ENCODE peak calls at places on chromosomes 12 and 14, in seven cellular contexts. One of them, this sample, is unnamed.
A peak's percentile ranks its signal among the peaks of the same experiment; 100 is the strongest.

GRCh38 chr12:51229116-51229515 is 9.5 kb upstream of the DAZAP2 start:
- DNase-seq in left lobe of liver: no peak
- DNase-seq in memory B cell: no peak
- DNase-seq in nephron progenitor cell: no peak
- DNase-seq in EH: no peak
- DNase-seq in CD8-positive, alpha-beta T cell: no peak
- DNase-seq in mucosa of descending colon: no peak
- DNase-seq in this sample: no peak

GRCh38 chr12:28550757-28551381 is 360.6 kb downstream of the CCDC91 start:
- DNase-seq in nephron progenitor cell: no peak
- DNase-seq in memory B cell: no peak
- DNase-seq in left lobe of liver: no peak
- DNase-seq in CD8-positive, alpha-beta T cell: no peak
- DNase-seq in mucosa of descending colon: no peak
- DNase-seq in EH: peak; percentile 77
- DNase-seq in this sample: no peak

GRCh38 chr14:76413962-76414665 is 38.2 kb downstream of the ESRRB start:
- DNase-seq in EH: no peak
- DNase-seq in nephron progenitor cell: peak; percentile 27
- DNase-seq in CD8-positive, alpha-beta T cell: no peak
- DNase-seq in memory B cell: no peak
- DNase-seq in mucosa of descending colon: no peak
- DNase-seq in left lobe of liver: no peak
- DNase-seq in this sample: no peak

GRCh38 chr14:100406505-100407131 is 83.5 kb downstream of the SLC25A47 start:
- DNase-seq in CD8-positive, alpha-beta T cell: no peak
- DNase-seq in nephron progenitor cell: no peak
- DNase-seq in EH: peak; percentile 28
- DNase-seq in memory B cell: no peak
- DNase-seq in left lobe of liver: peak; percentile 62
- DNase-seq in mucosa of descending colon: peak; percentile 79
- DNase-seq in this sample: no peak

GRCh38 chr12:113664224-113664681 is 192.6 kb upstream of the LHX5 start:
- DNase-seq in EH: no peak
- DNase-seq in mucosa of descending colon: no peak
- DNase-seq in CD8-positive, alpha-beta T cell: no peak
- DNase-seq in left lobe of liver: no peak
- DNase-seq in memory B cell: no peak
- DNase-seq in nephron progenitor cell: no peak
- DNase-seq in this sample: no peak

GRCh38 chr12:66803972-66804371 is 125.1 kb upstream of the GRIP1 start:
- DNase-seq in EH: no peak
- DNase-seq in left lobe of liver: no peak
- DNase-seq in CD8-positive, alpha-beta T cell: no peak
- DNase-seq in mucosa of descending colon: no peak
- DNase-seq in nephron progenitor cell: peak; percentile 20
- DNase-seq in memory B cell: no peak
- DNase-seq in this sample: no peak

GRCh38 chr12:107884769-107885694 is 110.5 kb downstream of the ASCL4 start:
- DNase-seq in EH: peak; percentile 62
- DNase-seq in nephron progenitor cell: peak; percentile 60
- DNase-seq in mucosa of descending colon: peak; percentile 50
- DNase-seq in left lobe of liver: peak; percentile 54
- DNase-seq in CD8-positive, alpha-beta T cell: no peak
- DNase-seq in memory B cell: peak; percentile 63
- DNase-seq in this sample: peak; percentile 66

GRCh38 chr14:85409496-85410210 is 120.3 kb upstream of the FLRT2 start:
- DNase-seq in left lobe of liver: no peak
- DNase-seq in mucosa of descending colon: no peak
- DNase-seq in memory B cell: no peak
- DNase-seq in EH: no peak
- DNase-seq in CD8-positive, alpha-beta T cell: no peak
- DNase-seq in nephron progenitor cell: no peak
- DNase-seq in this sample: no peak

GRCh38 chr12:953776-954175 is 4.3 kb upstream of the RAD52 start:
- DNase-seq in EH: peak; percentile 78
- DNase-seq in memory B cell: no peak
- DNase-seq in nephron progenitor cell: no peak
- DNase-seq in left lobe of liver: no peak
- DNase-seq in mucosa of descending colon: no peak
- DNase-seq in CD8-positive, alpha-beta T cell: no peak
- DNase-seq in this sample: no peak

GRCh38 chr14:48944802-48945201 is 641.4 kb downstream of the RPS29 start:
- DNase-seq in CD8-positive, alpha-beta T cell: no peak
- DNase-seq in mucosa of descending colon: no peak
- DNase-seq in left lobe of liver: no peak
- DNase-seq in memory B cell: no peak
- DNase-seq in nephron progenitor cell: no peak
- DNase-seq in EH: no peak
- DNase-seq in this sample: no peak

GRCh38 chr12:91349451-91349850 is 166.8 kb upstream of the DCN start:
- DNase-seq in nephron progenitor cell: no peak
- DNase-seq in CD8-positive, alpha-beta T cell: no peak
- DNase-seq in left lobe of liver: no peak
- DNase-seq in EH: peak; percentile 68
- DNase-seq in memory B cell: no peak
- DNase-seq in mucosa of descending colon: no peak
- DNase-seq in this sample: no peak

GRCh38 chr12:4031703-4032291 is 158.6 kb upstream of the PARP11 start:
- DNase-seq in nephron progenitor cell: no peak
- DNase-seq in memory B cell: no peak
- DNase-seq in EH: peak; percentile 13
- DNase-seq in mucosa of descending colon: peak; percentile 53
- DNase-seq in left lobe of liver: no peak
- DNase-seq in CD8-positive, alpha-beta T cell: no peak
- DNase-seq in this sample: no peak

GRCh38 chr12:27331927-27332324 is 710 bp upstream of the BMAL2 start:
- DNase-seq in memory B cell: no peak
- DNase-seq in EH: peak; percentile 20
- DNase-seq in mucosa of descending colon: no peak
- DNase-seq in left lobe of liver: no peak
- DNase-seq in CD8-positive, alpha-beta T cell: no peak
- DNase-seq in nephron progenitor cell: no peak
- DNase-seq in this sample: no peak

GRCh38 chr12:31317471-31318397 is 8.2 kb downstream of the SINHCAF start:
- DNase-seq in nephron progenitor cell: no peak
- DNase-seq in mucosa of descending colon: no peak
- DNase-seq in EH: no peak
- DNase-seq in memory B cell: no peak
- DNase-seq in CD8-positive, alpha-beta T cell: no peak
- DNase-seq in left lobe of liver: no peak
- DNase-seq in this sample: no peak

GRCh38 chr12:25694072-25694471 is 141.0 kb upstream of the LMNTD1 start:
- DNase-seq in mucosa of descending colon: no peak
- DNase-seq in EH: peak; percentile 95
- DNase-seq in nephron progenitor cell: no peak
- DNase-seq in memory B cell: no peak
- DNase-seq in CD8-positive, alpha-beta T cell: no peak
- DNase-seq in left lobe of liver: no peak
- DNase-seq in this sample: peak; percentile 62

GRCh38 chr12:4421590-4422031 is 24.0 kb downstream of the FGF6 start:
- DNase-seq in mucosa of descending colon: no peak
- DNase-seq in EH: peak; percentile 41
- DNase-seq in nephron progenitor cell: peak; percentile 51
- DNase-seq in CD8-positive, alpha-beta T cell: no peak
- DNase-seq in left lobe of liver: no peak
- DNase-seq in memory B cell: peak; percentile 36
- DNase-seq in this sample: peak; percentile 29

GRCh38 chr12:114166360-114166759 is 200.2 kb upstream of the RBM19 start:
- DNase-seq in nephron progenitor cell: peak; percentile 59
- DNase-seq in CD8-positive, alpha-beta T cell: no peak
- DNase-seq in mucosa of descending colon: no peak
- DNase-seq in memory B cell: no peak
- DNase-seq in left lobe of liver: no peak
- DNase-seq in EH: peak; percentile 71
- DNase-seq in this sample: peak; percentile 47

GRCh38 chr12:106625976-106626375 is 43.2 kb downstream of the RFX4 start:
- DNase-seq in EH: no peak
- DNase-seq in nephron progenitor cell: no peak
- DNase-seq in memory B cell: no peak
- DNase-seq in CD8-positive, alpha-beta T cell: no peak
- DNase-seq in left lobe of liver: no peak
- DNase-seq in mucosa of descending colon: no peak
- DNase-seq in this sample: no peak

GRCh38 chr14:100059433-100059781 is 5.8 kb upstream of the EVL start:
- DNase-seq in EH: no peak
- DNase-seq in CD8-positive, alpha-beta T cell: no peak
- DNase-seq in memory B cell: no peak
- DNase-seq in mucosa of descending colon: no peak
- DNase-seq in left lobe of liver: no peak
- DNase-seq in nephron progenitor cell: no peak
- DNase-seq in this sample: no peak

GRCh38 chr12:674272-674781 is 11.1 kb upstream of the NINJ2 start:
- DNase-seq in nephron progenitor cell: no peak
- DNase-seq in left lobe of liver: no peak
- DNase-seq in EH: no peak
- DNase-seq in mucosa of descending colon: no peak
- DNase-seq in memory B cell: peak; percentile 44
- DNase-seq in CD8-positive, alpha-beta T cell: peak; percentile 36
- DNase-seq in this sample: no peak

GRCh38 chr12:2011641-2012607 is 7.7 kb upstream of the DCP1B start:
- DNase-seq in left lobe of liver: peak; percentile 72
- DNase-seq in EH: no peak
- DNase-seq in CD8-positive, alpha-beta T cell: no peak
- DNase-seq in mucosa of descending colon: no peak
- DNase-seq in nephron progenitor cell: no peak
- DNase-seq in memory B cell: no peak
- DNase-seq in this sample: no peak

GRCh38 chr14:34501997-34502396 is 37.5 kb downstream of the EAPP start:
- DNase-seq in mucosa of descending colon: no peak
- DNase-seq in CD8-positive, alpha-beta T cell: no peak
- DNase-seq in nephron progenitor cell: no peak
- DNase-seq in EH: peak; percentile 32
- DNase-seq in memory B cell: no peak
- DNase-seq in left lobe of liver: no peak
- DNase-seq in this sample: no peak

GRCh38 chr14:77355811-77356210 is 21.1 kb downstream of the TMED8 start:
- DNase-seq in mucosa of descending colon: no peak
- DNase-seq in EH: no peak
- DNase-seq in left lobe of liver: no peak
- DNase-seq in CD8-positive, alpha-beta T cell: no peak
- DNase-seq in memory B cell: no peak
- DNase-seq in nephron progenitor cell: no peak
- DNase-seq in this sample: no peak

GRCh38 chr12:48857278-48857994 is 5.5 kb upstream of the DDX23 start:
- DNase-seq in left lobe of liver: no peak
- DNase-seq in nephron progenitor cell: no peak
- DNase-seq in EH: no peak
- DNase-seq in CD8-positive, alpha-beta T cell: no peak
- DNase-seq in mucosa of descending colon: no peak
- DNase-seq in memory B cell: peak; percentile 32
- DNase-seq in this sample: no peak

GRCh38 chr12:55696141-55696540 is 11.6 kb downstream of the ITGA7 start:
- DNase-seq in nephron progenitor cell: no peak
- DNase-seq in left lobe of liver: no peak
- DNase-seq in memory B cell: no peak
- DNase-seq in EH: no peak
- DNase-seq in CD8-positive, alpha-beta T cell: no peak
- DNase-seq in mucosa of descending colon: peak; percentile 16
- DNase-seq in this sample: no peak

GRCh38 chr12:1844223-1844622 is 23.9 kb downstream of the LRTM2 start:
- DNase-seq in nephron progenitor cell: no peak
- DNase-seq in EH: no peak
- DNase-seq in mucosa of descending colon: no peak
- DNase-seq in memory B cell: no peak
- DNase-seq in left lobe of liver: peak; percentile 33
- DNase-seq in CD8-positive, alpha-beta T cell: no peak
- DNase-seq in this sample: no peak

GRCh38 chr14:105347587-105347968 is 33.0 kb downstream of the PACS2 start:
- DNase-seq in left lobe of liver: no peak
- DNase-seq in EH: no peak
- DNase-seq in memory B cell: no peak
- DNase-seq in CD8-positive, alpha-beta T cell: no peak
- DNase-seq in nephron progenitor cell: no peak
- DNase-seq in mucosa of descending colon: no peak
- DNase-seq in this sample: no peak

GRCh38 chr14:24368562-24369252 is 723 bp downstream of the NFATC4 start:
- DNase-seq in EH: peak; percentile 83
- DNase-seq in mucosa of descending colon: peak; percentile 65
- DNase-seq in memory B cell: peak; percentile 21
- DNase-seq in CD8-positive, alpha-beta T cell: peak; percentile 15
- DNase-seq in left lobe of liver: no peak
- DNase-seq in nephron progenitor cell: peak; percentile 79
- DNase-seq in this sample: peak; percentile 82

GRCh38 chr12:98701166-98701565 is 56.1 kb downstream of the APAF1 start:
- DNase-seq in CD8-positive, alpha-beta T cell: no peak
- DNase-seq in memory B cell: no peak
- DNase-seq in nephron progenitor cell: no peak
- DNase-seq in EH: no peak
- DNase-seq in mucosa of descending colon: no peak
- DNase-seq in left lobe of liver: no peak
- DNase-seq in this sample: no peak

GRCh38 chr14:69612014-69612758 is 790 bp downstream of the SUSD6 start:
- DNase-seq in left lobe of liver: peak; percentile 52
- DNase-seq in mucosa of descending colon: peak; percentile 70
- DNase-seq in EH: peak; percentile 48
- DNase-seq in nephron progenitor cell: no peak
- DNase-seq in memory B cell: no peak
- DNase-seq in CD8-positive, alpha-beta T cell: no peak
- DNase-seq in this sample: peak; percentile 43

GRCh38 chr12:20210795-20211194 is 157.5 kb upstream of the PDE3A start:
- DNase-seq in CD8-positive, alpha-beta T cell: no peak
- DNase-seq in mucosa of descending colon: no peak
- DNase-seq in left lobe of liver: no peak
- DNase-seq in EH: no peak
- DNase-seq in memory B cell: no peak
- DNase-seq in nephron progenitor cell: no peak
- DNase-seq in this sample: no peak

GRCh38 chr12:103715494-103715893 is 125.5 kb downstream of the NT5DC3 start:
- DNase-seq in left lobe of liver: no peak
- DNase-seq in mucosa of descending colon: no peak
- DNase-seq in nephron progenitor cell: no peak
- DNase-seq in CD8-positive, alpha-beta T cell: no peak
- DNase-seq in EH: no peak
- DNase-seq in memory B cell: no peak
- DNase-seq in this sample: no peak

GRCh38 chr12:76399040-76399439 is 50.8 kb upstream of the BBS10 start:
- DNase-seq in nephron progenitor cell: no peak
- DNase-seq in left lobe of liver: no peak
- DNase-seq in EH: no peak
- DNase-seq in CD8-positive, alpha-beta T cell: no peak
- DNase-seq in memory B cell: no peak
- DNase-seq in mucosa of descending colon: no peak
- DNase-seq in this sample: no peak

GRCh38 chr14:57182760-57183503 is 85.8 kb downstream of the EXOC5 start:
- DNase-seq in memory B cell: no peak
- DNase-seq in CD8-positive, alpha-beta T cell: no peak
- DNase-seq in EH: peak; percentile 15
- DNase-seq in left lobe of liver: no peak
- DNase-seq in mucosa of descending colon: no peak
- DNase-seq in nephron progenitor cell: peak; percentile 26
- DNase-seq in this sample: peak; percentile 6

GRCh38 chr12:3045494-3045893 is 31.7 kb upstream of the TSPAN9 start:
- DNase-seq in mucosa of descending colon: no peak
- DNase-seq in memory B cell: no peak
- DNase-seq in left lobe of liver: no peak
- DNase-seq in EH: no peak
- DNase-seq in nephron progenitor cell: no peak
- DNase-seq in CD8-positive, alpha-beta T cell: no peak
- DNase-seq in this sample: no peak

This sample was measured in BE2C.